ENCODE peak calls at places on chromosomes 5 and 9, in ten cellular contexts. G is stimulated activated CD8-positive, alpha-beta memory T cell treated with anti-CD3 and anti-CD28 coated beads, Interleukin-7, amount 100 ng/mL, for 24 hours; L is SJCRH30; W is mucosa of gallbladder; S is heart left ventricle; M is hepatic stellate cell; X is hippocampal formation; N is HS-5; R is HT-29; K is activated CD8-positive, alpha-beta memory T cell treated with anti-CD3 and anti-CD28 coated beads, Interleukin-2, amount 10 ng/mL, durations not matched to agents 7 days and 5 days. C is an unnamed sample.
A peak's percentile ranks its signal among the peaks of the same experiment; 100 is the strongest.

GRCh38 chr5:63573402-63573801 is 388.8 kb downstream of the HTR1A start:
- DNase-seq in N (no peak), L (no peak), S (no peak), X (no peak), M (no peak), R (no peak), W (no peak), G (no peak), K (no peak), C (no peak)

GRCh38 chr5:17014686-17015085 is 78.6 kb upstream of the MYO10 start:
- DNase-seq in S (no peak), M (no peak), R (no peak), G (no peak), L (no peak), X (no peak), W (no peak), N (no peak), K (no peak), C (no peak)

GRCh38 chr5:178392998-178393397 is 160.4 kb upstream of the PHYKPL start:
- DNase-seq in W (no peak), R (no peak), M (no peak), K (no peak), X (no peak), G (no peak), L (no peak), S (no peak), N (no peak), C (no peak)

GRCh38 chr5:178786859-178787499 is 56.5 kb upstream of the ZNF354A start:
- DNase-seq in W (peak; percentile 55), G (no peak), M (peak; percentile 64), K (no peak), L (no peak), X (no peak), N (no peak), R (peak; percentile 47), S (no peak), C (no peak)

GRCh38 chr5:73158313-73158712 is 14.7 kb upstream of the TMEM174 start:
- DNase-seq in S (no peak), L (no peak), N (no peak), R (no peak), K (no peak), G (no peak), X (no peak), M (no peak), W (no peak), C (no peak)

GRCh38 chr5:134132372-134133212 is 18.1 kb downstream of the TCF7 start:
- DNase-seq in K (peak; percentile 83), L (no peak), W (no peak), R (no peak), S (no peak), N (no peak), M (no peak), X (no peak), G (no peak), C (peak; percentile 92)

GRCh38 chr5:141510850-141511718 is 22.2 kb downstream of the PCDHGC5 start:
- DNase-seq in X (no peak), K (no peak), R (no peak), G (no peak), L (no peak), W (no peak), S (no peak), M (no peak), N (no peak), C (peak; percentile 80)

GRCh38 chr9:19914044-19914443 is 125.2 kb upstream of the SLC24A2 start:
- DNase-seq in N (no peak), W (no peak), M (no peak), L (no peak), X (no peak), K (no peak), S (no peak), R (no peak), G (no peak), C (no peak)

GRCh38 chr9:77793909-77794308 is 145.8 kb upstream of the GNA14 start:
- DNase-seq in K (no peak), R (peak; percentile 29), N (no peak), S (no peak), W (no peak), X (no peak), G (no peak), L (no peak), M (no peak), C (no peak)

GRCh38 chr5:101024299-101024698 is 121.2 kb upstream of the ST8SIA4 start:
- DNase-seq in G (no peak), W (no peak), L (no peak), K (no peak), R (no peak), X (no peak), M (no peak), N (no peak), S (no peak), C (peak; percentile 34)

GRCh38 chr5:58764199-58764598 is 181.3 kb downstream of the RAB3C start:
- DNase-seq in R (no peak), S (no peak), M (no peak), N (no peak), G (no peak), K (no peak), W (peak; percentile 26), L (no peak), X (no peak), C (no peak)

GRCh38 chr9:19788152-19788551 is 685 bp downstream of the SLC24A2 start:
- DNase-seq in R (no peak), L (no peak), X (peak; percentile 52), S (no peak), M (no peak), K (no peak), G (no peak), N (no peak), W (no peak), C (no peak)

GRCh38 chr9:128494108-128494742 is 10.3 kb upstream of the GLE1 start:
- DNase-seq in X (no peak), L (peak; percentile 40), K (no peak), N (no peak), M (no peak), W (peak; percentile 62), S (peak; percentile 64), R (no peak), G (no peak), C (no peak)

GRCh38 chr9:78601957-78602565 is 305.1 kb downstream of the PSAT1 start:
- DNase-seq in S (no peak), R (peak; percentile 59), X (peak; percentile 18), M (no peak), W (peak; percentile 28), L (peak; percentile 35), G (no peak), K (no peak), N (no peak), C (no peak)

GRCh38 chr5:15835514-15835913 is 335.5 kb downstream of the FBXL7 start:
- DNase-seq in R (no peak), M (no peak), X (no peak), L (no peak), K (no peak), N (peak; percentile 19), G (no peak), S (no peak), W (no peak), C (no peak)

GRCh38 chr5:92780057-92780456 is 801.0 kb downstream of the NR2F1-AS1 start:
- DNase-seq in W (no peak), L (no peak), M (no peak), S (no peak), R (no peak), G (no peak), X (no peak), N (no peak), K (no peak), C (no peak)

GRCh38 chr5:75756991-75757390 is 39.8 kb upstream of the POC5 start:
- DNase-seq in R (no peak), L (no peak), X (no peak), M (no peak), N (no peak), S (no peak), G (no peak), W (no peak), K (no peak), C (no peak)

GRCh38 chr9:108113579-108113978 is 624.0 kb upstream of the KLF4 start:
- DNase-seq in W (no peak), S (no peak), L (no peak), X (no peak), N (no peak), K (no peak), G (no peak), R (no peak), M (no peak), C (no peak)

GRCh38 chr9:75939712-75940111 is 49.2 kb downstream of the PCSK5 start:
- DNase-seq in X (no peak), M (no peak), S (no peak), K (no peak), N (no peak), G (no peak), L (no peak), R (no peak), W (no peak), C (no peak)

GRCh38 chr9:93659837-93660177 is 83.4 kb downstream of the PHF2 start:
- DNase-seq in K (no peak), M (no peak), N (no peak), W (no peak), L (no peak), R (no peak), S (no peak), X (no peak), G (no peak), C (no peak)

GRCh38 chr5:73215891-73216610 is 43.1 kb downstream of the TMEM174 start:
- DNase-seq in R (peak; percentile 83), X (peak; percentile 66), G (peak; percentile 36), L (peak; percentile 78), N (peak; percentile 56), M (peak; percentile 88), K (peak; percentile 65), S (peak; percentile 67), W (peak; percentile 80), C (no peak)

GRCh38 chr5:24401767-24402166 is 243.0 kb downstream of the CDH10 start:
- DNase-seq in N (peak; percentile 86), S (no peak), L (no peak), G (no peak), K (no peak), R (no peak), X (no peak), W (no peak), M (no peak), C (no peak)

GRCh38 chr9:135085830-135086546 is 1.5 kb upstream of the OLFM1 start:
- DNase-seq in R (peak; percentile 82), X (peak; percentile 75), M (peak; percentile 84), G (peak; percentile 13), W (peak; percentile 76), K (peak; percentile 58), S (peak; percentile 72), N (no peak), L (peak; percentile 56), C (no peak)